ENCODE peak calls at places on chromosome 11, in seven cellular contexts. N, W, U, L, P, F and G are unnamed samples.

GRCh38 chr11:67090717-67091116 is 28.3 kb upstream of the KDM2A start:
- DNase-seq in N (no peak), W (no peak), U (no peak), L (no peak), P (no peak), F (no peak), G (no peak)

GRCh38 chr11:2451916-2452694 is 7.3 kb downstream of the KCNQ1 start:
- DNase-seq in N (no peak), W (no peak), U (no peak), L (no peak), P (no peak), F (no peak), G (no peak)

GRCh38 chr11:10637629-10638028 is 55.9 kb downstream of the IRAG1 start:
- DNase-seq in N (no peak), W (no peak), U (peak), L (no peak), P (no peak), F (no peak), G (no peak)

GRCh38 chr11:35178862-35179261 is 39.9 kb downstream of the CD44 start:
- DNase-seq in N (no peak), W (no peak), U (no peak), L (no peak), P (peak), F (no peak), G (no peak)

GRCh38 chr11:104073950-104074349 is 37.5 kb downstream of the DDI1 start:
- DNase-seq in N (peak), W (no peak), U (no peak), L (no peak), P (peak), F (no peak), G (no peak)

GRCh38 chr11:47056261-47056915 is 119.8 kb downstream of the CSTPP1 start:
- DNase-seq in N (no peak), W (no peak), U (no peak), L (no peak), P (peak), F (no peak), G (no peak)

GRCh38 chr11:17578296-17578695 is 31.2 kb downstream of the OTOG start:
- DNase-seq in N (no peak), W (no peak), U (no peak), L (no peak), P (no peak), F (no peak), G (peak)

GRCh38 chr11:111449158-111449557 is 63.0 kb downstream of the BTG4 start:
- DNase-seq in N (no peak), W (no peak), U (no peak), L (no peak), P (no peak), F (no peak), G (no peak)

GRCh38 chr11:85673422-85673821 is 8.5 kb upstream of the CREBZF start:
- DNase-seq in N (no peak), W (no peak), U (no peak), L (no peak), P (no peak), F (no peak), G (no peak)